ENCODE peak calls at places on chromosomes 11 and 22, in eight cellular contexts. One of them, this sample, is unnamed.
A peak's percentile ranks its signal among the peaks of the same experiment; 100 is the strongest.

GRCh38 chr11:66964495-66964894 is 6.3 kb upstream of the PC start:
- DNase-seq in stimulated activated CD4-positive, alpha-beta T cell treated with anti-CD3 and anti-CD28 coated beads, Interleukin-1b, Interleukin-23, amount 100 ng/mL, for 24 hours: no peak
- DNase-seq in lower leg skin: no peak
- DNase-seq in naive thymus-derived CD4-positive, alpha-beta T cell: no peak
- DNase-seq in GM19239: no peak
- DNase-seq in transverse colon: no peak
- DNase-seq in ELR: no peak
- DNase-seq in stimulated activated CD8-positive, alpha-beta memory T cell treated with anti-CD3 and anti-CD28 coated beads, Interleukin-15, amount 100 ng/mL, for 24 hours: no peak
- DNase-seq in this sample: no peak

GRCh38 chr22:39985383-39986045 is 9.2 kb upstream of the FAM83F start:
- DNase-seq in stimulated activated CD4-positive, alpha-beta T cell treated with anti-CD3 and anti-CD28 coated beads, Interleukin-1b, Interleukin-23, amount 100 ng/mL, for 24 hours: no peak
- DNase-seq in lower leg skin: peak; percentile 43
- DNase-seq in naive thymus-derived CD4-positive, alpha-beta T cell: no peak
- DNase-seq in GM19239: no peak
- DNase-seq in transverse colon: peak; percentile 42
- DNase-seq in ELR: no peak
- DNase-seq in stimulated activated CD8-positive, alpha-beta memory T cell treated with anti-CD3 and anti-CD28 coated beads, Interleukin-15, amount 100 ng/mL, for 24 hours: no peak
- DNase-seq in this sample: no peak

GRCh38 chr11:107733518-107733917 is 21.7 kb upstream of the SLN start:
- DNase-seq in stimulated activated CD4-positive, alpha-beta T cell treated with anti-CD3 and anti-CD28 coated beads, Interleukin-1b, Interleukin-23, amount 100 ng/mL, for 24 hours: no peak
- DNase-seq in lower leg skin: no peak
- DNase-seq in naive thymus-derived CD4-positive, alpha-beta T cell: no peak
- DNase-seq in GM19239: no peak
- DNase-seq in transverse colon: no peak
- DNase-seq in ELR: peak; percentile 8
- DNase-seq in stimulated activated CD8-positive, alpha-beta memory T cell treated with anti-CD3 and anti-CD28 coated beads, Interleukin-15, amount 100 ng/mL, for 24 hours: no peak
- DNase-seq in this sample: no peak

GRCh38 chr11:17171342-17171741 is 36.4 kb downstream of the PIK3C2A start:
- DNase-seq in stimulated activated CD4-positive, alpha-beta T cell treated with anti-CD3 and anti-CD28 coated beads, Interleukin-1b, Interleukin-23, amount 100 ng/mL, for 24 hours: no peak
- DNase-seq in lower leg skin: no peak
- DNase-seq in naive thymus-derived CD4-positive, alpha-beta T cell: no peak
- DNase-seq in GM19239: no peak
- DNase-seq in transverse colon: no peak
- DNase-seq in ELR: peak; percentile 73
- DNase-seq in stimulated activated CD8-positive, alpha-beta memory T cell treated with anti-CD3 and anti-CD28 coated beads, Interleukin-15, amount 100 ng/mL, for 24 hours: no peak
- DNase-seq in this sample: no peak

GRCh38 chr11:132898021-132898420 is 634.3 kb downstream of the OPCML start:
- DNase-seq in stimulated activated CD4-positive, alpha-beta T cell treated with anti-CD3 and anti-CD28 coated beads, Interleukin-1b, Interleukin-23, amount 100 ng/mL, for 24 hours: no peak
- DNase-seq in lower leg skin: no peak
- DNase-seq in naive thymus-derived CD4-positive, alpha-beta T cell: no peak
- DNase-seq in GM19239: no peak
- DNase-seq in transverse colon: no peak
- DNase-seq in ELR: no peak
- DNase-seq in stimulated activated CD8-positive, alpha-beta memory T cell treated with anti-CD3 and anti-CD28 coated beads, Interleukin-15, amount 100 ng/mL, for 24 hours: no peak
- DNase-seq in this sample: no peak

GRCh38 chr11:15006139-15006759 is 34.1 kb upstream of the CALCA start:
- DNase-seq in stimulated activated CD4-positive, alpha-beta T cell treated with anti-CD3 and anti-CD28 coated beads, Interleukin-1b, Interleukin-23, amount 100 ng/mL, for 24 hours: no peak
- DNase-seq in lower leg skin: no peak
- DNase-seq in naive thymus-derived CD4-positive, alpha-beta T cell: peak; percentile 34
- DNase-seq in GM19239: no peak
- DNase-seq in transverse colon: no peak
- DNase-seq in ELR: peak; percentile 75
- DNase-seq in stimulated activated CD8-positive, alpha-beta memory T cell treated with anti-CD3 and anti-CD28 coated beads, Interleukin-15, amount 100 ng/mL, for 24 hours: no peak
- DNase-seq in this sample: no peak

GRCh38 chr11:20457001-20457768 is 69.7 kb downstream of the PRMT3 start:
- DNase-seq in stimulated activated CD4-positive, alpha-beta T cell treated with anti-CD3 and anti-CD28 coated beads, Interleukin-1b, Interleukin-23, amount 100 ng/mL, for 24 hours: no peak
- DNase-seq in lower leg skin: no peak
- DNase-seq in naive thymus-derived CD4-positive, alpha-beta T cell: no peak
- DNase-seq in GM19239: no peak
- DNase-seq in transverse colon: no peak
- DNase-seq in ELR: no peak
- DNase-seq in stimulated activated CD8-positive, alpha-beta memory T cell treated with anti-CD3 and anti-CD28 coated beads, Interleukin-15, amount 100 ng/mL, for 24 hours: no peak
- DNase-seq in this sample: no peak

GRCh38 chr22:22408731-22409696 is 99.5 kb downstream of the ZNF280B start:
- DNase-seq in stimulated activated CD4-positive, alpha-beta T cell treated with anti-CD3 and anti-CD28 coated beads, Interleukin-1b, Interleukin-23, amount 100 ng/mL, for 24 hours: no peak
- DNase-seq in lower leg skin: no peak
- DNase-seq in naive thymus-derived CD4-positive, alpha-beta T cell: no peak
- DNase-seq in GM19239: peak; percentile 36
- DNase-seq in transverse colon: peak; percentile 42
- DNase-seq in ELR: peak; percentile 52
- DNase-seq in stimulated activated CD8-positive, alpha-beta memory T cell treated with anti-CD3 and anti-CD28 coated beads, Interleukin-15, amount 100 ng/mL, for 24 hours: no peak
- DNase-seq in this sample: no peak

GRCh38 chr11:69617682-69618081 is 23.3 kb upstream of the CCND1 start:
- DNase-seq in stimulated activated CD4-positive, alpha-beta T cell treated with anti-CD3 and anti-CD28 coated beads, Interleukin-1b, Interleukin-23, amount 100 ng/mL, for 24 hours: no peak
- DNase-seq in lower leg skin: no peak
- DNase-seq in naive thymus-derived CD4-positive, alpha-beta T cell: no peak
- DNase-seq in GM19239: no peak
- DNase-seq in transverse colon: no peak
- DNase-seq in ELR: no peak
- DNase-seq in stimulated activated CD8-positive, alpha-beta memory T cell treated with anti-CD3 and anti-CD28 coated beads, Interleukin-15, amount 100 ng/mL, for 24 hours: no peak
- DNase-seq in this sample: no peak

GRCh38 chr11:44178381-44178780 is 82.9 kb downstream of the EXT2 start:
- DNase-seq in stimulated activated CD4-positive, alpha-beta T cell treated with anti-CD3 and anti-CD28 coated beads, Interleukin-1b, Interleukin-23, amount 100 ng/mL, for 24 hours: no peak
- DNase-seq in lower leg skin: no peak
- DNase-seq in naive thymus-derived CD4-positive, alpha-beta T cell: no peak
- DNase-seq in GM19239: no peak
- DNase-seq in transverse colon: no peak
- DNase-seq in ELR: no peak
- DNase-seq in stimulated activated CD8-positive, alpha-beta memory T cell treated with anti-CD3 and anti-CD28 coated beads, Interleukin-15, amount 100 ng/mL, for 24 hours: no peak
- DNase-seq in this sample: no peak

GRCh38 chr11:637593-638507 is 781 bp downstream of the DRD4 start:
- DNase-seq in stimulated activated CD4-positive, alpha-beta T cell treated with anti-CD3 and anti-CD28 coated beads, Interleukin-1b, Interleukin-23, amount 100 ng/mL, for 24 hours: no peak
- DNase-seq in lower leg skin: no peak
- DNase-seq in naive thymus-derived CD4-positive, alpha-beta T cell: no peak
- DNase-seq in GM19239: no peak
- DNase-seq in transverse colon: no peak
- DNase-seq in ELR: no peak
- DNase-seq in stimulated activated CD8-positive, alpha-beta memory T cell treated with anti-CD3 and anti-CD28 coated beads, Interleukin-15, amount 100 ng/mL, for 24 hours: no peak
- DNase-seq in this sample: peak; percentile 22

GRCh38 chr11:19938051-19938856 is 222.0 kb downstream of the DBX1 start:
- DNase-seq in stimulated activated CD4-positive, alpha-beta T cell treated with anti-CD3 and anti-CD28 coated beads, Interleukin-1b, Interleukin-23, amount 100 ng/mL, for 24 hours: no peak
- DNase-seq in lower leg skin: no peak
- DNase-seq in naive thymus-derived CD4-positive, alpha-beta T cell: no peak
- DNase-seq in GM19239: peak; percentile 61
- DNase-seq in transverse colon: peak; percentile 49
- DNase-seq in ELR: peak; percentile 77
- DNase-seq in stimulated activated CD8-positive, alpha-beta memory T cell treated with anti-CD3 and anti-CD28 coated beads, Interleukin-15, amount 100 ng/mL, for 24 hours: no peak
- DNase-seq in this sample: no peak

GRCh38 chr11:19822531-19822930 is 109.9 kb downstream of the NAV2 start:
- DNase-seq in stimulated activated CD4-positive, alpha-beta T cell treated with anti-CD3 and anti-CD28 coated beads, Interleukin-1b, Interleukin-23, amount 100 ng/mL, for 24 hours: no peak
- DNase-seq in lower leg skin: no peak
- DNase-seq in naive thymus-derived CD4-positive, alpha-beta T cell: no peak
- DNase-seq in GM19239: no peak
- DNase-seq in transverse colon: no peak
- DNase-seq in ELR: no peak
- DNase-seq in stimulated activated CD8-positive, alpha-beta memory T cell treated with anti-CD3 and anti-CD28 coated beads, Interleukin-15, amount 100 ng/mL, for 24 hours: no peak
- DNase-seq in this sample: no peak

GRCh38 chr11:6298605-6299004 is 21.7 kb downstream of the CAVIN3 start:
- DNase-seq in stimulated activated CD4-positive, alpha-beta T cell treated with anti-CD3 and anti-CD28 coated beads, Interleukin-1b, Interleukin-23, amount 100 ng/mL, for 24 hours: no peak
- DNase-seq in lower leg skin: no peak
- DNase-seq in naive thymus-derived CD4-positive, alpha-beta T cell: no peak
- DNase-seq in GM19239: no peak
- DNase-seq in transverse colon: peak; percentile 29
- DNase-seq in ELR: peak; percentile 67
- DNase-seq in stimulated activated CD8-positive, alpha-beta memory T cell treated with anti-CD3 and anti-CD28 coated beads, Interleukin-15, amount 100 ng/mL, for 24 hours: no peak
- DNase-seq in this sample: no peak

GRCh38 chr11:6468712-6469495 is 4.8 kb downstream of the TRIM3 start:
- DNase-seq in stimulated activated CD4-positive, alpha-beta T cell treated with anti-CD3 and anti-CD28 coated beads, Interleukin-1b, Interleukin-23, amount 100 ng/mL, for 24 hours: no peak
- DNase-seq in lower leg skin: peak; percentile 86
- DNase-seq in naive thymus-derived CD4-positive, alpha-beta T cell: no peak
- DNase-seq in GM19239: peak; percentile 72
- DNase-seq in transverse colon: peak; percentile 76
- DNase-seq in ELR: peak; percentile 42
- DNase-seq in stimulated activated CD8-positive, alpha-beta memory T cell treated with anti-CD3 and anti-CD28 coated beads, Interleukin-15, amount 100 ng/mL, for 24 hours: no peak
- DNase-seq in this sample: peak; percentile 91

GRCh38 chr11:12677131-12677530 is 2.9 kb downstream of the TEAD1 start:
- DNase-seq in stimulated activated CD4-positive, alpha-beta T cell treated with anti-CD3 and anti-CD28 coated beads, Interleukin-1b, Interleukin-23, amount 100 ng/mL, for 24 hours: no peak
- DNase-seq in lower leg skin: no peak
- DNase-seq in naive thymus-derived CD4-positive, alpha-beta T cell: no peak
- DNase-seq in GM19239: no peak
- DNase-seq in transverse colon: peak; percentile 39
- DNase-seq in ELR: peak; percentile 73
- DNase-seq in stimulated activated CD8-positive, alpha-beta memory T cell treated with anti-CD3 and anti-CD28 coated beads, Interleukin-15, amount 100 ng/mL, for 24 hours: no peak
- DNase-seq in this sample: no peak

GRCh38 chr22:44449683-44450425 is 48.2 kb downstream of the RTL6 start:
- DNase-seq in stimulated activated CD4-positive, alpha-beta T cell treated with anti-CD3 and anti-CD28 coated beads, Interleukin-1b, Interleukin-23, amount 100 ng/mL, for 24 hours: no peak
- DNase-seq in lower leg skin: no peak
- DNase-seq in naive thymus-derived CD4-positive, alpha-beta T cell: no peak
- DNase-seq in GM19239: no peak
- DNase-seq in transverse colon: no peak
- DNase-seq in ELR: no peak
- DNase-seq in stimulated activated CD8-positive, alpha-beta memory T cell treated with anti-CD3 and anti-CD28 coated beads, Interleukin-15, amount 100 ng/mL, for 24 hours: no peak
- DNase-seq in this sample: no peak

GRCh38 chr22:33401291-33401690 is 343.1 kb upstream of the SYN3 start:
- DNase-seq in stimulated activated CD4-positive, alpha-beta T cell treated with anti-CD3 and anti-CD28 coated beads, Interleukin-1b, Interleukin-23, amount 100 ng/mL, for 24 hours: no peak
- DNase-seq in lower leg skin: no peak
- DNase-seq in naive thymus-derived CD4-positive, alpha-beta T cell: no peak
- DNase-seq in GM19239: no peak
- DNase-seq in transverse colon: no peak
- DNase-seq in ELR: no peak
- DNase-seq in stimulated activated CD8-positive, alpha-beta memory T cell treated with anti-CD3 and anti-CD28 coated beads, Interleukin-15, amount 100 ng/mL, for 24 hours: no peak
- DNase-seq in this sample: no peak

GRCh38 chr11:66915046-66915832 is 42.9 kb downstream of the PC start:
- DNase-seq in stimulated activated CD4-positive, alpha-beta T cell treated with anti-CD3 and anti-CD28 coated beads, Interleukin-1b, Interleukin-23, amount 100 ng/mL, for 24 hours: no peak
- DNase-seq in lower leg skin: no peak
- DNase-seq in naive thymus-derived CD4-positive, alpha-beta T cell: no peak
- DNase-seq in GM19239: no peak
- DNase-seq in transverse colon: no peak
- DNase-seq in ELR: no peak
- DNase-seq in stimulated activated CD8-positive, alpha-beta memory T cell treated with anti-CD3 and anti-CD28 coated beads, Interleukin-15, amount 100 ng/mL, for 24 hours: no peak
- DNase-seq in this sample: no peak

GRCh38 chr11:396511-396947 is 2.5 kb downstream of the PKP3 start:
- DNase-seq in stimulated activated CD4-positive, alpha-beta T cell treated with anti-CD3 and anti-CD28 coated beads, Interleukin-1b, Interleukin-23, amount 100 ng/mL, for 24 hours: no peak
- DNase-seq in lower leg skin: no peak
- DNase-seq in naive thymus-derived CD4-positive, alpha-beta T cell: no peak
- DNase-seq in GM19239: peak; percentile 69
- DNase-seq in transverse colon: no peak
- DNase-seq in ELR: peak; percentile 62
- DNase-seq in stimulated activated CD8-positive, alpha-beta memory T cell treated with anti-CD3 and anti-CD28 coated beads, Interleukin-15, amount 100 ng/mL, for 24 hours: no peak
- DNase-seq in this sample: no peak

GRCh38 chr22:49014227-49015201 is 813.2 kb downstream of the BRD1 start:
- DNase-seq in stimulated activated CD4-positive, alpha-beta T cell treated with anti-CD3 and anti-CD28 coated beads, Interleukin-1b, Interleukin-23, amount 100 ng/mL, for 24 hours: no peak
- DNase-seq in lower leg skin: peak; percentile 7
- DNase-seq in naive thymus-derived CD4-positive, alpha-beta T cell: no peak
- DNase-seq in GM19239: no peak
- DNase-seq in transverse colon: no peak
- DNase-seq in ELR: no peak
- DNase-seq in stimulated activated CD8-positive, alpha-beta memory T cell treated with anti-CD3 and anti-CD28 coated beads, Interleukin-15, amount 100 ng/mL, for 24 hours: no peak
- DNase-seq in this sample: no peak

GRCh38 chr11:10592331-10592730 is 23.9 kb upstream of the LYVE1 start:
- DNase-seq in stimulated activated CD4-positive, alpha-beta T cell treated with anti-CD3 and anti-CD28 coated beads, Interleukin-1b, Interleukin-23, amount 100 ng/mL, for 24 hours: no peak
- DNase-seq in lower leg skin: no peak
- DNase-seq in naive thymus-derived CD4-positive, alpha-beta T cell: no peak
- DNase-seq in GM19239: no peak
- DNase-seq in transverse colon: no peak
- DNase-seq in ELR: peak; percentile 87
- DNase-seq in stimulated activated CD8-positive, alpha-beta memory T cell treated with anti-CD3 and anti-CD28 coated beads, Interleukin-15, amount 100 ng/mL, for 24 hours: no peak
- DNase-seq in this sample: no peak

GRCh38 chr11:117731689-117732290 is 65.2 kb downstream of the DSCAML1 start:
- DNase-seq in stimulated activated CD4-positive, alpha-beta T cell treated with anti-CD3 and anti-CD28 coated beads, Interleukin-1b, Interleukin-23, amount 100 ng/mL, for 24 hours: no peak
- DNase-seq in lower leg skin: no peak
- DNase-seq in naive thymus-derived CD4-positive, alpha-beta T cell: no peak
- DNase-seq in GM19239: no peak
- DNase-seq in transverse colon: no peak
- DNase-seq in ELR: no peak
- DNase-seq in stimulated activated CD8-positive, alpha-beta memory T cell treated with anti-CD3 and anti-CD28 coated beads, Interleukin-15, amount 100 ng/mL, for 24 hours: no peak
- DNase-seq in this sample: no peak

GRCh38 chr22:32870474-32870873 is 69.0 kb downstream of the TIMP3 start:
- DNase-seq in stimulated activated CD4-positive, alpha-beta T cell treated with anti-CD3 and anti-CD28 coated beads, Interleukin-1b, Interleukin-23, amount 100 ng/mL, for 24 hours: no peak
- DNase-seq in lower leg skin: no peak
- DNase-seq in naive thymus-derived CD4-positive, alpha-beta T cell: no peak
- DNase-seq in GM19239: no peak
- DNase-seq in transverse colon: no peak
- DNase-seq in ELR: no peak
- DNase-seq in stimulated activated CD8-positive, alpha-beta memory T cell treated with anti-CD3 and anti-CD28 coated beads, Interleukin-15, amount 100 ng/mL, for 24 hours: no peak
- DNase-seq in this sample: no peak

GRCh38 chr22:23057331-23057730 is 13.0 kb upstream of the GNAZ start:
- DNase-seq in stimulated activated CD4-positive, alpha-beta T cell treated with anti-CD3 and anti-CD28 coated beads, Interleukin-1b, Interleukin-23, amount 100 ng/mL, for 24 hours: no peak
- DNase-seq in lower leg skin: no peak
- DNase-seq in naive thymus-derived CD4-positive, alpha-beta T cell: no peak
- DNase-seq in GM19239: no peak
- DNase-seq in transverse colon: no peak
- DNase-seq in ELR: no peak
- DNase-seq in stimulated activated CD8-positive, alpha-beta memory T cell treated with anti-CD3 and anti-CD28 coated beads, Interleukin-15, amount 100 ng/mL, for 24 hours: no peak
- DNase-seq in this sample: no peak